ENCODE peak calls at places on chromosomes 6 and 20, in seven cellular contexts. One of them, this sample, is unnamed.

GRCh38 chr6:95614094-95614493 is 36.8 kb downstream of the MANEA start:
- DNase-seq in fibroblast of mammary gland: peak; percentile 4
- DNase-seq in AG04449: no peak
- DNase-seq in endodermal cell: no peak
- DNase-seq in dorsolateral prefrontal cortex: no peak
- DNase-seq in left ventricle myocardium inferior: no peak
- DNase-seq in lung: no peak
- DNase-seq in this sample: no peak

GRCh38 chr6:126432564-126432963 is 92.6 kb downstream of the CENPW start:
- DNase-seq in endodermal cell: no peak
- DNase-seq in lung: no peak
- DNase-seq in left ventricle myocardium inferior: no peak
- DNase-seq in AG04449: no peak
- DNase-seq in fibroblast of mammary gland: no peak
- DNase-seq in dorsolateral prefrontal cortex: no peak
- DNase-seq in this sample: no peak

GRCh38 chr6:93621400-93621799 is 202.0 kb upstream of the EPHA7 start:
- DNase-seq in dorsolateral prefrontal cortex: no peak
- DNase-seq in fibroblast of mammary gland: no peak
- DNase-seq in endodermal cell: no peak
- DNase-seq in lung: no peak
- DNase-seq in left ventricle myocardium inferior: no peak
- DNase-seq in AG04449: no peak
- DNase-seq in this sample: no peak

GRCh38 chr20:19631410-19631809 is 126.6 kb upstream of the RIN2 start:
- DNase-seq in lung: no peak
- DNase-seq in dorsolateral prefrontal cortex: no peak
- DNase-seq in left ventricle myocardium inferior: no peak
- DNase-seq in endodermal cell: no peak
- DNase-seq in AG04449: no peak
- DNase-seq in fibroblast of mammary gland: no peak
- DNase-seq in this sample: no peak

GRCh38 chr6:166737231-166737630 is 110.2 kb upstream of the RPS6KA2 start:
- DNase-seq in left ventricle myocardium inferior: no peak
- DNase-seq in lung: no peak
- DNase-seq in dorsolateral prefrontal cortex: no peak
- DNase-seq in fibroblast of mammary gland: no peak
- DNase-seq in endodermal cell: peak; percentile 30
- DNase-seq in AG04449: no peak
- DNase-seq in this sample: no peak

GRCh38 chr6:11492444-11493300 is 44.9 kb upstream of the TMEM170B start:
- DNase-seq in dorsolateral prefrontal cortex: no peak
- DNase-seq in fibroblast of mammary gland: peak; percentile 20
- DNase-seq in endodermal cell: no peak
- DNase-seq in AG04449: no peak
- DNase-seq in lung: no peak
- DNase-seq in left ventricle myocardium inferior: no peak
- DNase-seq in this sample: peak; percentile 14

GRCh38 chr6:127118505-127119360 is at the start of gene RSPO3:
- DNase-seq in fibroblast of mammary gland: peak; percentile 33
- DNase-seq in endodermal cell: peak; percentile 80
- DNase-seq in AG04449: no peak
- DNase-seq in dorsolateral prefrontal cortex: no peak
- DNase-seq in lung: no peak
- DNase-seq in left ventricle myocardium inferior: no peak
- DNase-seq in this sample: no peak

GRCh38 chr6:15032015-15032414 is 213.9 kb upstream of the JARID2 start:
- DNase-seq in fibroblast of mammary gland: no peak
- DNase-seq in dorsolateral prefrontal cortex: no peak
- DNase-seq in left ventricle myocardium inferior: no peak
- DNase-seq in lung: no peak
- DNase-seq in endodermal cell: no peak
- DNase-seq in AG04449: no peak
- DNase-seq in this sample: no peak

GRCh38 chr6:1278057-1278720 is 33.7 kb upstream of the FOXQ1 start:
- DNase-seq in lung: no peak
- DNase-seq in AG04449: no peak
- DNase-seq in endodermal cell: no peak
- DNase-seq in fibroblast of mammary gland: no peak
- DNase-seq in dorsolateral prefrontal cortex: no peak
- DNase-seq in left ventricle myocardium inferior: no peak
- DNase-seq in this sample: no peak

GRCh38 chr6:106060167-106060566 is 26.0 kb upstream of the PRDM1 start:
- DNase-seq in lung: no peak
- DNase-seq in endodermal cell: no peak
- DNase-seq in dorsolateral prefrontal cortex: no peak
- DNase-seq in left ventricle myocardium inferior: no peak
- DNase-seq in AG04449: no peak
- DNase-seq in fibroblast of mammary gland: no peak
- DNase-seq in this sample: no peak

GRCh38 chr20:16624106-16624505 is 50.9 kb upstream of the KIF16B start:
- DNase-seq in fibroblast of mammary gland: no peak
- DNase-seq in endodermal cell: peak; percentile 72
- DNase-seq in left ventricle myocardium inferior: no peak
- DNase-seq in dorsolateral prefrontal cortex: no peak
- DNase-seq in AG04449: no peak
- DNase-seq in lung: no peak
- DNase-seq in this sample: no peak

GRCh38 chr6:79134699-79135474 is 56.8 kb upstream of the PHIP start:
- DNase-seq in dorsolateral prefrontal cortex: no peak
- DNase-seq in lung: no peak
- DNase-seq in fibroblast of mammary gland: no peak
- DNase-seq in endodermal cell: no peak
- DNase-seq in left ventricle myocardium inferior: no peak
- DNase-seq in AG04449: no peak
- DNase-seq in this sample: no peak

GRCh38 chr20:10498196-10498595 is 63.1 kb downstream of the SLX4IP start:
- DNase-seq in dorsolateral prefrontal cortex: no peak
- DNase-seq in left ventricle myocardium inferior: no peak
- DNase-seq in fibroblast of mammary gland: no peak
- DNase-seq in endodermal cell: no peak
- DNase-seq in lung: no peak
- DNase-seq in AG04449: no peak
- DNase-seq in this sample: no peak

GRCh38 chr6:165931675-165932074 is 236.0 kb downstream of the TBXT start:
- DNase-seq in AG04449: no peak
- DNase-seq in endodermal cell: peak; percentile 62
- DNase-seq in dorsolateral prefrontal cortex: no peak
- DNase-seq in left ventricle myocardium inferior: no peak
- DNase-seq in fibroblast of mammary gland: no peak
- DNase-seq in lung: no peak
- DNase-seq in this sample: no peak

GRCh38 chr6:155889405-155889804 is 433.8 kb upstream of the NOX3 start:
- DNase-seq in dorsolateral prefrontal cortex: no peak
- DNase-seq in lung: no peak
- DNase-seq in left ventricle myocardium inferior: no peak
- DNase-seq in AG04449: no peak
- DNase-seq in fibroblast of mammary gland: no peak
- DNase-seq in endodermal cell: peak; percentile 59
- DNase-seq in this sample: no peak

GRCh38 chr6:168596316-168596715 is 155.3 kb downstream of the SMOC2 start:
- DNase-seq in endodermal cell: no peak
- DNase-seq in AG04449: no peak
- DNase-seq in lung: no peak
- DNase-seq in left ventricle myocardium inferior: no peak
- DNase-seq in fibroblast of mammary gland: no peak
- DNase-seq in dorsolateral prefrontal cortex: no peak
- DNase-seq in this sample: no peak

GRCh38 chr6:168078943-168079405 is at the start of gene FRMD1:
- DNase-seq in fibroblast of mammary gland: no peak
- DNase-seq in AG04449: no peak
- DNase-seq in left ventricle myocardium inferior: no peak
- DNase-seq in endodermal cell: no peak
- DNase-seq in lung: no peak
- DNase-seq in dorsolateral prefrontal cortex: no peak
- DNase-seq in this sample: no peak

GRCh38 chr6:53294095-53294494 is 54.7 kb downstream of the ELOVL5 start:
- DNase-seq in AG04449: no peak
- DNase-seq in endodermal cell: peak; percentile 88
- DNase-seq in left ventricle myocardium inferior: no peak
- DNase-seq in lung: no peak
- DNase-seq in fibroblast of mammary gland: no peak
- DNase-seq in dorsolateral prefrontal cortex: no peak
- DNase-seq in this sample: no peak

GRCh38 chr20:31661625-31662371 is 24.1 kb downstream of the COX4I2 start:
- DNase-seq in AG04449: no peak
- DNase-seq in left ventricle myocardium inferior: peak; percentile 86
- DNase-seq in fibroblast of mammary gland: peak; percentile 63
- DNase-seq in dorsolateral prefrontal cortex: peak; percentile 80
- DNase-seq in lung: peak; percentile 79
- DNase-seq in endodermal cell: peak; percentile 95
- DNase-seq in this sample: peak; percentile 49

DNA sequence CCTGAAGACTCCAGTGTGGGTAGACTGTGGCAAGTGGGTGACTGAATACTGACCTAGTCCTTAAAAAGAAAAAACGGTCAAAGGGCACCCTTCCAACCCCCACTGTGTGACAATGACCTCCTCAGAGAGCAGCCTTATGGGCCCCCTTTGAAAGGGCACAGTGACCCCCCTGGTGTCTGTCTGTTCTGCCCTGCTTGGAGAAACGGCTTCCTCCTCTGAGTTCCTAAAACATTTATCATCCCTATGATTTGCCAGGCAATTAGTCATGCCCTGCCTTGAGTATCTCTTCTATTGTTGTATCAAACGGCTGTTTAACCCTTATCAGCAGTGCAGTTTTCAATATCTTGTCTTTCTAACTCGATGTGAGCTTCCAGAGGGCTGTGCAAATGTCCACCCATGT is 21.0 kb upstream of the STX16 start:
- DNase-seq in endodermal cell: no peak
- DNase-seq in left ventricle myocardium inferior: no peak
- DNase-seq in fibroblast of mammary gland: peak; percentile 61
- DNase-seq in AG04449: no peak
- DNase-seq in lung: no peak
- DNase-seq in dorsolateral prefrontal cortex: no peak
- DNase-seq in this sample: peak; percentile 67
- TF ChIP-seq CTCF in endodermal cell: no peak
- TF ChIP-seq CTCF in left ventricle myocardium inferior: no peak
- TF ChIP-seq CTCF in fibroblast of mammary gland: no peak
- TF ChIP-seq CTCF in AG04449: no peak
- TF ChIP-seq CTCF in lung: no peak
- TF ChIP-seq CTCF in dorsolateral prefrontal cortex: no peak
- TF ChIP-seq CTCF in this sample: peak; percentile 22

DNA sequence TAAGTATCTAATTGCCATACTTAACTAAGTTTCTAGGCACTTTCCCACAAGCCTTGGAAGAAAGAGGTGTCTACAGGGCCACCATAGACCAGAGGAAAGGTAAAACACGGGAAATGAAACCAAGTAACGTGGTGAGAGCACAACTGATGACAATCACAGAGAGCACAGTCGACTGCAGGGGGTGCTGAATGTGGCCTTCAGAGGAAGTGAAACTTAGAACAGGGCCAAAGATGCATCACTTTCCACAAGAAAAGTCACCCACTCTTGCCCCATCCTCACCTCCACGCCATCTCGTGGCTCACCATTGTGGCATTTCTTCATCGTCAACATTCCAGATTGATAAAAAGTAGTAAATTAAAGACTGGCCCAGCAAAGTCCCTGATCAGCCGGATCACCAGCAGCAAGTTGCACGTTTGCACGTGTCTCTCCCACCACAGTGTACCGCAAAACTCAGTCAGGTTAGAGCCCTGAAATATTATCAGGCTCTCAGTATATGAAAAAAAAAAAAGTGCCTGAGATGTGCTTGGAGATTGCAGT is 31.4 kb downstream of the HIVEP2 start:
- DNase-seq in fibroblast of mammary gland: no peak
- DNase-seq in lung: no peak
- DNase-seq in AG04449: no peak
- DNase-seq in dorsolateral prefrontal cortex: no peak
- DNase-seq in left ventricle myocardium inferior: no peak
- DNase-seq in endodermal cell: no peak
- DNase-seq in this sample: no peak
- TF ChIP-seq CTCF in fibroblast of mammary gland: no peak
- TF ChIP-seq CTCF in lung: no peak
- TF ChIP-seq CTCF in AG04449: no peak
- TF ChIP-seq CTCF in dorsolateral prefrontal cortex: no peak
- TF ChIP-seq CTCF in left ventricle myocardium inferior: no peak
- TF ChIP-seq CTCF in endodermal cell: no peak
- TF ChIP-seq CTCF in this sample: no peak

GRCh38 chr6:131694832-131695426 is 6.3 kb downstream of the OR2A4 start:
- DNase-seq in AG04449: no peak
- DNase-seq in lung: peak; percentile 45
- DNase-seq in dorsolateral prefrontal cortex: no peak
- DNase-seq in fibroblast of mammary gland: peak; percentile 79
- DNase-seq in endodermal cell: peak; percentile 90
- DNase-seq in left ventricle myocardium inferior: peak; percentile 20
- DNase-seq in this sample: peak; percentile 61
- TF ChIP-seq CTCF in AG04449: peak; percentile 91
- TF ChIP-seq CTCF in lung: peak; percentile 61
- TF ChIP-seq CTCF in dorsolateral prefrontal cortex: peak; percentile 70
- TF ChIP-seq CTCF in fibroblast of mammary gland: peak; percentile 98
- TF ChIP-seq CTCF in endodermal cell: peak; percentile 91
- TF ChIP-seq CTCF in left ventricle myocardium inferior: peak; percentile 84
- TF ChIP-seq CTCF in this sample: peak; percentile 93

GRCh38 chr20:56629464-56630085 is 469 bp downstream of the TFAP2C start:
- DNase-seq in AG04449: no peak
- DNase-seq in left ventricle myocardium inferior: no peak
- DNase-seq in lung: no peak
- DNase-seq in endodermal cell: no peak
- DNase-seq in dorsolateral prefrontal cortex: no peak
- DNase-seq in fibroblast of mammary gland: no peak
- DNase-seq in this sample: no peak

GRCh38 chr20:56628873-56629463 is at the start of gene TFAP2C:
- DNase-seq in endodermal cell: peak; percentile 91
- DNase-seq in left ventricle myocardium inferior: peak; percentile 59
- DNase-seq in lung: peak; percentile 81
- DNase-seq in AG04449: no peak
- DNase-seq in dorsolateral prefrontal cortex: no peak
- DNase-seq in fibroblast of mammary gland: peak; percentile 25
- DNase-seq in this sample: peak; percentile 54

GRCh38 chr20:56631318-56631989 is 2.3 kb downstream of the TFAP2C start:
- DNase-seq in fibroblast of mammary gland: no peak
- DNase-seq in endodermal cell: peak; percentile 76
- DNase-seq in dorsolateral prefrontal cortex: no peak
- DNase-seq in lung: no peak
- DNase-seq in left ventricle myocardium inferior: no peak
- DNase-seq in AG04449: no peak
- DNase-seq in this sample: no peak

GRCh38 chr20:56630506-56631317 is 1.6 kb downstream of the TFAP2C start:
- DNase-seq in endodermal cell: peak; percentile 86
- DNase-seq in fibroblast of mammary gland: peak; percentile 16
- DNase-seq in AG04449: no peak
- DNase-seq in dorsolateral prefrontal cortex: no peak
- DNase-seq in left ventricle myocardium inferior: no peak
- DNase-seq in lung: no peak
- DNase-seq in this sample: peak; percentile 8

GRCh38 chr20:56630086-56630493 is 984 bp downstream of the TFAP2C start:
- DNase-seq in AG04449: peak; percentile 28
- DNase-seq in left ventricle myocardium inferior: no peak
- DNase-seq in lung: peak; percentile 84
- DNase-seq in endodermal cell: peak; percentile 95
- DNase-seq in fibroblast of mammary gland: peak; percentile 56
- DNase-seq in dorsolateral prefrontal cortex: no peak
- DNase-seq in this sample: peak; percentile 78
- TF ChIP-seq CTCF in AG04449: peak; percentile 87
- TF ChIP-seq CTCF in left ventricle myocardium inferior: peak; percentile 43
- TF ChIP-seq CTCF in lung: no peak
- TF ChIP-seq CTCF in endodermal cell: peak; percentile 98
- TF ChIP-seq CTCF in fibroblast of mammary gland: peak; percentile 39
- TF ChIP-seq CTCF in dorsolateral prefrontal cortex: no peak
- TF ChIP-seq CTCF in this sample: peak; percentile 94